ENCODE peak calls at places on chromosomes 12 and 14, in six cellular contexts. Y is Right ventricle myocardium superior; A is EH; Z is stimulated activated CD8-positive, alpha-beta memory T cell treated with anti-CD3 and anti-CD28 coated beads, Interleukin-7, amount 100 ng/mL, for 1 hour; M is heart right ventricle; H is naive B cell. T is an unnamed sample.

GRCh38 chr12:10607885-10608458 is 5.4 kb downstream of the MAGOHB start:
- DNase-seq in Y (no peak), A (peak; percentile 48), Z (no peak), M (no peak), H (peak; percentile 18), T (peak; percentile 68)

GRCh38 chr14:53703457-53703856 is 253.2 kb downstream of the BMP4 start:
- DNase-seq in Y (no peak), A (no peak), Z (no peak), M (no peak), H (no peak), T (no peak)

GRCh38 chr14:41607966-41608663 is 1.4 kb downstream of the LRFN5 start:
- DNase-seq in Y (peak; percentile 43), A (no peak), Z (no peak), M (no peak), H (no peak), T (peak; percentile 4)

GRCh38 chr12:121472150-121472905 is 72.4 kb downstream of the RNF34 start:
- DNase-seq in Y (no peak), A (no peak), Z (no peak), M (no peak), H (no peak), T (no peak)

GRCh38 chr12:69570545-69571399 is 14.5 kb upstream of the CCT2 start:
- DNase-seq in Y (no peak), A (peak; percentile 66), Z (peak; percentile 28), M (peak; percentile 56), H (peak; percentile 62), T (peak; percentile 87)

GRCh38 chr12:19189522-19189921 is 60.0 kb downstream of the PLEKHA5 start:
- DNase-seq in Y (no peak), A (peak; percentile 54), Z (no peak), M (no peak), H (no peak), T (no peak)

GRCh38 chr14:104390941-104391901 is 188.3 kb upstream of the C14orf180 start:
- DNase-seq in Y (no peak), A (no peak), Z (no peak), M (no peak), H (no peak), T (no peak)

GRCh38 chr12:9364224-9365176 is 156.3 kb upstream of the PZP start:
- DNase-seq in Y (no peak), A (peak; percentile 54), Z (no peak), M (no peak), H (peak; percentile 7), T (peak; percentile 80)

GRCh38 chr12:27781680-27782079 is 1.6 kb upstream of the MANSC4 start:
- DNase-seq in Y (no peak), A (peak; percentile 29), Z (no peak), M (no peak), H (no peak), T (no peak)

GRCh38 chr12:82176016-82176415 is 182.2 kb downstream of the CCDC59 start:
- DNase-seq in Y (no peak), A (no peak), Z (no peak), M (no peak), H (no peak), T (no peak)